ENCODE peak calls at places on chromosomes 12 and 14, in six cellular contexts. E is fibroblast of pulmonary artery, K is body of pancreas, G is WERI-Rb-1, X is psoas muscle, L is left ventricle myocardium inferior. C is an unnamed sample.

GRCh38 chr12:45244561-45245348 is 28.9 kb downstream of the ANO6 start:
- DNase-seq in L (no peak), K (peak; percentile 21), E (peak; percentile 52), X (no peak), G (no peak), C (no peak)

GRCh38 chr14:77612011-77612620 is 4.3 kb downstream of the SPTLC2 start:
- DNase-seq in K (no peak), E (peak; percentile 56), X (no peak), G (no peak), L (no peak), C (peak; percentile 19)

GRCh38 chr12:104704224-104704623 is 247.5 kb downstream of the CHST11 start:
- DNase-seq in L (no peak), X (no peak), E (no peak), K (no peak), G (no peak), C (no peak)

GRCh38 chr14:64410084-64410774 is 22.1 kb downstream of the MTHFD1 start:
- DNase-seq in K (no peak), G (no peak), E (peak; percentile 65), X (no peak), L (no peak), C (no peak)

GRCh38 chr12:96472384-96472783 is 17.0 kb upstream of the CFAP54 start:
- DNase-seq in K (no peak), L (no peak), E (no peak), G (no peak), X (no peak), C (no peak)

GRCh38 chr14:57749267-57749666 is 116.6 kb downstream of the SLC35F4 start:
- DNase-seq in K (no peak), L (no peak), G (no peak), X (no peak), E (peak; percentile 53), C (no peak)

GRCh38 chr12:47165934-47166333 is 86.2 kb upstream of the AMIGO2 start:
- DNase-seq in X (no peak), K (peak; percentile 63), G (no peak), E (peak; percentile 81), L (no peak), C (no peak)

GRCh38 chr14:53149656-53150319 is 3.3 kb downstream of the DDHD1 start:
- DNase-seq in E (no peak), L (no peak), X (no peak), G (no peak), K (no peak), C (no peak)

GRCh38 chr14:104536942-104537612 is 42.5 kb upstream of the C14orf180 start:
- DNase-seq in G (no peak), K (no peak), E (peak; percentile 63), X (no peak), L (no peak), C (no peak)

GRCh38 chr14:24634158-24634557 is at the start of gene GZMB:
- DNase-seq in L (no peak), X (no peak), G (no peak), E (no peak), K (peak; percentile 28), C (no peak)

GRCh38 chr12:124581792-124582424 is 14.5 kb upstream of the NCOR2 start:
- DNase-seq in E (no peak), K (peak; percentile 19), X (no peak), G (no peak), L (peak; percentile 44), C (no peak)

GRCh38 chr12:77189463-77189862 is 124.1 kb upstream of the E2F7 start:
- DNase-seq in K (no peak), E (peak; percentile 39), G (peak; percentile 44), X (no peak), L (no peak), C (peak; percentile 78)

GRCh38 chr14:101774814-101775213 is 13.3 kb downstream of the PPP2R5C start:
- DNase-seq in K (no peak), G (no peak), L (no peak), X (no peak), E (no peak), C (no peak)

GRCh38 chr12:11706509-11707331 is 57.2 kb downstream of the ETV6 start:
- DNase-seq in K (peak; percentile 63), G (no peak), E (no peak), X (no peak), L (no peak), C (no peak)

GRCh38 chr12:122527478-122527944 is 462 bp downstream of the KNTC1 start:
- DNase-seq in X (no peak), E (no peak), G (peak; percentile 13), K (no peak), L (peak; percentile 18), C (no peak)

GRCh38 chr12:32270818-32271710 is 128.3 kb upstream of the FGD4 start:
- DNase-seq in E (peak; percentile 33), K (peak; percentile 33), L (no peak), X (no peak), G (no peak), C (no peak)

GRCh38 chr12:107461222-107461980 is 224.2 kb upstream of the PWP1 start:
- DNase-seq in E (peak; percentile 57), G (no peak), X (no peak), L (no peak), K (peak; percentile 9), C (peak; percentile 34)

GRCh38 chr12:132084681-132085635 is 59.2 kb downstream of the DDX51 start:
- DNase-seq in X (peak; percentile 74), L (peak; percentile 71), G (peak; percentile 74), E (peak; percentile 52), K (peak; percentile 75), C (no peak)

GRCh38 chr14:73644531-73645247 is at the start of gene DNAL1:
- DNase-seq in E (peak; percentile 93), G (peak; percentile 95), L (peak; percentile 95), K (peak; percentile 94), X (peak; percentile 94), C (no peak)

GRCh38 chr12:117097159-117097558 is 2.1 kb downstream of the TESC start:
- DNase-seq in K (no peak), L (no peak), X (no peak), G (peak; percentile 60), E (no peak), C (no peak)

GRCh38 chr12:19908825-19909224 is 459.5 kb upstream of the PDE3A start:
- DNase-seq in G (no peak), E (no peak), K (no peak), X (no peak), L (no peak), C (no peak)

GRCh38 chr14:70924521-70924920 is 17.3 kb downstream of the PCNX1 start:
- DNase-seq in G (no peak), L (no peak), K (no peak), E (no peak), X (no peak), C (no peak)

GRCh38 chr14:29459967-29460366 is 467.7 kb downstream of the PRKD1 start:
- DNase-seq in K (no peak), E (no peak), G (no peak), L (no peak), X (no peak), C (no peak)

DNA sequence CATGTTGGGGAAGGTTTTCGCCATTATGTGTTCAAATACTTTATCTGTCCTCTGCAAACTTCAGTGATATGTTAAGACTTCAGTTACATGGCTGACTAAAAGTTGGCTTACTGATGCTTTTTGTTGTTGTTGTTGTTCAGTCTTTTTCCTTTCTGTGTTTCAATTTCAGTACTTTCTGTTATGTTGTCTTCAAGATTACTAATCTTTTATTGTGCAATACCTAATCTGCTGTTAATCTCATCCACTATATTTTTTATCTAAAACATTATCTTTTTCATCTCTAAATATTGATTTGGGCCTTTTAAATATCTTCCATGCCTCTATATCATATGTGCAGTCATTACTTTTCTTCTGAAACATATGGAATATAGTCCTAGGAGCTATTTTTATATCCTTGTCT is 7.0 kb downstream of the CGRRF1 start:
- DNase-seq in X (no peak), G (no peak), L (no peak), K (no peak), E (no peak), C (no peak)
- H3K4me3 ChIP-seq in X (no peak overlapping the region), G (no peak overlapping the region), L (no peak overlapping the region), K (no peak overlapping the region), E (no peak overlapping the region), C (no peak overlapping the region)

DNA sequence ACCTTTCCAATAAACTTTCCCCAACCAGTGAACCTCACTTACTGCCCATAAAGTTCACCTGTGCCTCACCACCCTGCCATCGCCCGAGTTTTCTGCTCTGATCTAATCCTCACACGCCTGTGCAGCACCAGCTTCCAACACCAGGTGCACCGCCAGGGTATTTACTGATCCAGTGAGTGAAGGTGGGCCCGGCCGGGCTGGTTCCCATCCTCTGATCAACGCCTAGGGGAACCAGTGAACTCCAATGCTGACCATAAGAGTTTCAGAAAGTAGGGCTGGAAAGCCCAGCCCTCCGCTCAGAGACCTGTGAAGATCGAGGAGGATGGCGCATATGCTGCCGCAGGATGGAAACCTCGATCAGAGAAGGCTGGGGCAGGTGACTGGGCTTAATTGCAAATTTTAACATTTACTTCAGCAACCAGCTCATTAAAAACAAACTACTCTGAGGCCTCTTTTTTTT is 685 bp upstream of the MYL6B start:
- DNase-seq in X (peak; percentile 53), G (peak; percentile 78), L (no peak), K (peak; percentile 74), E (no peak), C (no peak)
- TF ChIP-seq CTCF in X (peak; percentile 35), G (peak; percentile 53), L (peak; percentile 32), K (peak; percentile 64), E (peak; percentile 27), C (peak; percentile 20)

GRCh38 chr12:3081886-3082285 is 4.7 kb downstream of the TSPAN9 start:
- DNase-seq in K (no peak), X (no peak), L (no peak), G (no peak), E (no peak), C (no peak)

GRCh38 chr12:3077572-3078081 is 448 bp downstream of the TSPAN9 start:
- DNase-seq in E (peak; percentile 65), G (no peak), K (peak; percentile 21), L (peak; percentile 47), X (peak; percentile 49), C (no peak)

GRCh38 chr12:3076730-3077571 is at the start of gene TSPAN9:
- DNase-seq in E (peak; percentile 76), L (peak; percentile 82), X (peak; percentile 69), G (peak; percentile 56), K (peak; percentile 88), C (no peak)

GRCh38 chr12:3075315-3075714 is 1.9 kb upstream of the TSPAN9 start:
- DNase-seq in L (no peak), X (no peak), E (no peak), G (no peak), K (no peak), C (no peak)

GRCh38 chr12:3078086-3078820 is 1.1 kb downstream of the TSPAN9 start:
- DNase-seq in L (no peak), X (no peak), E (no peak), G (no peak), K (no peak), C (no peak)
- H3K4me3 ChIP-seq in L (peak overlapping the region; percentile 98), X (peak overlapping the region; percentile 70), E (peak overlapping the region; percentile 88), G (peak overlapping the region; percentile 44), K (no peak overlapping the region), C (peak overlapping the region; percentile 71)

DNA sequence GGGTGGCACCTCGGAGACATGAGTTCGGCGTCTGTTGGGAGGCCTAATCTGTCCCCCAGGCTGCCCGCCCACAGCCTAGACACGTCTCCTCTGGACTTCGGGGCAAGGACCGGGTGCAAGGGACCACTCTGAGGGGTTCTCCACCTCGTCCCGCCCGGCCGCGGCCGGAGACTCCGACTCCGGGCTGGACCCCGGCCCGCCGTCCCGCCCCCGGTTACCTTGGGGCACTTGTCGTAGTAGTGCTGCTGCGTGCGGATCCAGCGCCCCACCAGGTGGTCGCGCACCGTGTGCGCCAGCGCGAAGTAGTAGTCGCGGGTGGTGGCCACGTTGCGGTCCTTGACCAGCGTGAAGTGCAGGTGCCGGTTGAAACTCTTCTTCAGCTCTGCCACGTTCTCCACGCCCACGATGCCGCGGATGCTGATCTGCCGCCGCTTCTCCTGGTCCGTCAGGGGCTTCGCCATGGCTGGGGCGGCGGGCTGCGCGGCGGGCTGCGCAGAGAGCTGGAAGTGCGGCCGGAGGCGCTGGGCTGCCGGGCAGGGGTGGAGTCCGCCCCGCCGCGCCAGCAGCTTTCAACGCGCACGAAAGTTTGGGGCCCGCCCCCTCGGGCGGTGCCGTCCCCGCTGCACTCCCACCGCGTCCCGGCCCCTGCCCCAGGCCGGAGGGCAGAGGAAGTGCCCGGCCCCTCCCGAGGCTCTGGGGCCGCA is at the start of gene PYGL:
- DNase-seq in E (peak; percentile 71), X (peak; percentile 82), K (peak; percentile 74), G (peak; percentile 66), L (peak; percentile 83), C (no peak)
- TF ChIP-seq CTCF in E (no peak), X (no peak), K (no peak), G (peak; percentile 13), L (no peak), C (no peak)